ENCODE peak calls at places on chromosomes 5 and 9, in seven cellular contexts. I is stimulated activated CD4-positive, alpha-beta T cell treated with anti-CD3 and anti-CD28 coated beads, Interleukin-1b, Interleukin-23, amount 100 ng/mL, for 24 hours; O is D721Med; E is IMR-90; V is NCI-H774; T is NCI-H2081; Z is activated CD8-positive, alpha-beta memory T cell treated with anti-CD3 and anti-CD28 coated beads, Interleukin-2, amount 10 ng/mL, durations not matched to agents 7 days and 5 days. K is an unnamed sample.

GRCh38 chr5:158117467-158118165 is 258.7 kb upstream of the CLINT1 start:
- DNase-seq in I (no peak), O (no peak), E (no peak), V (no peak), T (no peak), Z (no peak), K (peak)

GRCh38 chr5:68046445-68046844 is 169.1 kb upstream of the PIK3R1 start:
- DNase-seq in I (no peak), O (no peak), E (peak), V (no peak), T (no peak), Z (no peak), K (peak)

GRCh38 chr9:132896906-132897305 is 18.2 kb downstream of the SPACA9 start:
- DNase-seq in I (no peak), O (no peak), E (peak), V (no peak), T (no peak), Z (no peak), K (no peak)

GRCh38 chr9:93086445-93087224 is 9.4 kb upstream of the CARD19 start:
- DNase-seq in I (no peak), O (peak), E (no peak), V (no peak), T (no peak), Z (peak), K (no peak)

GRCh38 chr9:86741311-86742215 is 205.7 kb downstream of the GAS1 start:
- DNase-seq in I (no peak), O (no peak), E (peak), V (no peak), T (no peak), Z (no peak), K (peak)

GRCh38 chr5:35136386-35136785 is 88.6 kb upstream of the AGXT2 start:
- DNase-seq in I (no peak), O (no peak), E (peak), V (no peak), T (no peak), Z (no peak), K (peak)

GRCh38 chr9:34337404-34337803 is 8.0 kb downstream of the NUDT2 start:
- DNase-seq in I (no peak), O (no peak), E (peak), V (no peak), T (no peak), Z (no peak), K (no peak)

GRCh38 chr5:139647406-139648204 is 544 bp upstream of the CXXC5 start:
- DNase-seq in I (no peak), O (no peak), E (no peak), V (no peak), T (no peak), Z (no peak), K (no peak)

GRCh38 chr9:89475891-89476440 is 21.9 kb downstream of the SEMA4D start:
- DNase-seq in I (no peak), O (no peak), E (no peak), V (no peak), T (no peak), Z (no peak), K (no peak)

GRCh38 chr9:134399435-134400056 is 73.3 kb downstream of the RXRA start:
- DNase-seq in I (no peak), O (no peak), E (peak), V (no peak), T (no peak), Z (no peak), K (no peak)

GRCh38 chr5:91022518-91022917 is 360.6 kb downstream of the ARRDC3 start:
- DNase-seq in I (no peak), O (no peak), E (no peak), V (peak), T (peak), Z (no peak), K (no peak)

GRCh38 chr5:137300411-137301240 is 198.5 kb downstream of the SPOCK1 start:
- DNase-seq in I (no peak), O (no peak), E (peak), V (no peak), T (no peak), Z (no peak), K (peak)

GRCh38 chr9:38697901-38698300 is 22.0 kb downstream of the FAM240B start:
- DNase-seq in I (no peak), O (no peak), E (no peak), V (peak), T (peak), Z (no peak), K (no peak)

GRCh38 chr5:57824047-57824446 is 341.4 kb upstream of the ACTBL2 start:
- DNase-seq in I (no peak), O (no peak), E (peak), V (no peak), T (no peak), Z (no peak), K (peak)

GRCh38 chr5:159797566-159797965 is 118.7 kb upstream of the ADRA1B start:
- DNase-seq in I (no peak), O (no peak), E (no peak), V (no peak), T (no peak), Z (no peak), K (no peak)

GRCh38 chr5:148776780-148777179 is 49.6 kb upstream of the ADRB2 start:
- DNase-seq in I (no peak), O (no peak), E (peak), V (no peak), T (no peak), Z (no peak), K (peak)

GRCh38 chr9:117412841-117413240 is 2.0 kb downstream of the ASTN2 start:
- DNase-seq in I (no peak), O (no peak), E (no peak), V (peak), T (no peak), Z (no peak), K (no peak)

GRCh38 chr5:145204741-145205140 is 630.4 kb downstream of the PRELID2 start:
- DNase-seq in I (no peak), O (no peak), E (no peak), V (no peak), T (peak), Z (no peak), K (no peak)

GRCh38 chr9:31325778-31326177 is 1058.7 kb upstream of the ACO1 start:
- DNase-seq in I (no peak), O (no peak), E (no peak), V (no peak), T (no peak), Z (no peak), K (no peak)